ENCODE peak calls at places on chromosomes 16 and 17, in five cellular contexts. K is upper lobe of right lung, W is mucosa of descending colon, F is psoas muscle, H is SK-N-SH. D is an unnamed sample.

GRCh38 chr16:19680972-19681371 is 37.1 kb downstream of the KNOP1 start:
- DNase-seq in K (no peak), W (no peak), F (peak; percentile 59), H (no peak), D (no peak)

GRCh38 chr17:27756467-27757371 is 43.6 kb downstream of the NOS2 start:
- DNase-seq in K (peak; percentile 65), W (no peak), F (peak; percentile 60), H (peak; percentile 53), D (peak; percentile 49)

GRCh38 chr16:9297437-9298113 is 206.1 kb downstream of the HAPSTR1 start:
- DNase-seq in K (no peak), W (no peak), F (no peak), H (peak; percentile 61), D (peak; percentile 63)

GRCh38 chr16:85192736-85193493 is 80.6 kb upstream of the CIBAR2 start:
- DNase-seq in K (no peak), W (no peak), F (peak; percentile 46), H (peak; percentile 60), D (peak; percentile 63)

GRCh38 chr16:17350212-17350611 is 120.5 kb downstream of the XYLT1 start:
- DNase-seq in K (no peak), W (peak; percentile 39), F (no peak), H (no peak), D (no peak)

GRCh38 chr17:67500261-67500660 is 123.2 kb downstream of the PITPNC1 start:
- DNase-seq in K (no peak), W (no peak), F (no peak), H (no peak), D (peak; percentile 44)

GRCh38 chr17:71032746-71033273 is 863.5 kb downstream of the KCNJ2 start:
- DNase-seq in K (no peak), W (no peak), F (no peak), H (no peak), D (peak; percentile 55)

GRCh38 chr16:80751167-80751566 is 53.2 kb downstream of the CDYL2 start:
- DNase-seq in K (no peak), W (no peak), F (no peak), H (no peak), D (no peak)

GRCh38 chr16:89925596-89926079 is 2.5 kb downstream of the TUBB3 start:
- DNase-seq in K (no peak), W (no peak), F (no peak), H (peak; percentile 57), D (peak; percentile 48)

GRCh38 chr17:61251939-61252865 is 147.4 kb upstream of the TBX2 start:
- DNase-seq in K (peak; percentile 94), W (peak; percentile 88), F (peak; percentile 88), H (peak; percentile 42), D (no peak)

GRCh38 chr16:27722266-27722636 is 172.3 kb downstream of the KATNIP start:
- DNase-seq in K (no peak), W (no peak), F (no peak), H (no peak), D (no peak)

GRCh38 chr16:28866454-28866804 is 2.8 kb downstream of the SH2B1 start:
- DNase-seq in K (no peak), W (no peak), F (no peak), H (no peak), D (no peak)

GRCh38 chr17:45708707-45709290 is 75.3 kb upstream of the CRHR1 start:
- DNase-seq in K (no peak), W (no peak), F (no peak), H (no peak), D (no peak)

GRCh38 chr17:13283606-13284005 is 265.8 kb upstream of the ELAC2 start:
- DNase-seq in K (no peak), W (no peak), F (no peak), H (no peak), D (no peak)

GRCh38 chr17:75508122-75508719 is 7.1 kb downstream of the CASKIN2 start:
- DNase-seq in K (no peak), W (peak; percentile 31), F (no peak), H (no peak), D (no peak)

GRCh38 chr16:61923629-61924028 is 112.6 kb downstream of the CDH8 start:
- DNase-seq in K (no peak), W (no peak), F (no peak), H (no peak), D (no peak)

GRCh38 chr16:74307383-74307782 is 10.8 kb downstream of the PSMD7 start:
- DNase-seq in K (no peak), W (no peak), F (no peak), H (no peak), D (no peak)
- H3K4me1 ChIP-seq in K (no peaks in the 10 kb centered on the region), W (no peaks in the 10 kb centered on the region), F (no peaks in the 10 kb centered on the region), H (no peaks in the 10 kb centered on the region), D (no peaks in the 10 kb centered on the region)

GRCh38 chr16:68564367-68564985 is 25.4 kb downstream of the ZFP90 start:
- DNase-seq in K (no peak), W (no peak), F (no peak), H (no peak), D (no peak)
- H3K9me3 ChIP-seq in K (peaks cover 99% of the 10 kb centered on the region), W (peaks cover 100% of the 10 kb centered on the region), F (peaks cover 95% of the 10 kb centered on the region), H (peaks cover 61% of the 10 kb centered on the region), D (peaks cover 36% of the 10 kb centered on the region)

DNA sequence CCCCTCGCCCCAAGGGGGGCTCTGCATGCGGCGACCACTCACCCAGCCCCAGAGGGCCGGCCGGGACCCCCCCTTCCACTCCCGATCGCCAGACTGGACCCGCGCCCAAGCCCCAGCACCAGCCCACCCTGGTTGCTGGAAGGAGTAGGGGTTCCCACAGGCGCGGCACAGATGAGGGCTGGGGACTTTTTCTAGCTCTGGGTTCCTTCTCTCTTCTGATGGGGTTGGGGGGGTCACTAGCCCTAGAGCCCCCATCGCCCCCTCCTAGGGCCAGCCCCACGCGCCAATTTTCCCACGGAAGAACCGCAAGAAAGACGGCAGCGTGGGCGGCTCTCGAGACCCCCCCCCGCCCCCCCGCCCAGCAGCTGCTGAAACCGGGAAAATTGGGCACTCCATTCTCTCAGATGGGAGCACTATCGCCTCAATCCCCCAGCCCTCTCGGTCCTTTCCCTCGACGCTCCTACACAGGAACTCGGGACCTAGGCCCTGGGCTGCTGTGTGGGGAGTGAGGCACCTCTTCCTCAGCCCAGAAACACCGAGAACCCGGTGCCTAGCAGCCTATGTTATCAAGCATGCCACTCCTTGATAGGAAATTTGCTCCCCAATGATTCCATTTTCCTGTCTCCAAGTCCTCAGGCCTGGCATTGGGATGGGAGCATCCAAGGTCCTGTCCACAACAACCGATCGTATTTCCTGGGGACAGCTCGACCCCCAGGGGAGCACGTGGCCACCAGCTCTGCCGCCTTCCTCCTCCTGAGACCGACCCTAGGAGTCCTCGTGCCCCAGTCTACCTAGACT is 17.1 kb upstream of the CBX8 start:
- DNase-seq in K (no peak), W (no peak), F (no peak), H (peak; percentile 90), D (no peak)
- H3K4me3 ChIP-seq in K (no peak overlapping the region), W (no peak overlapping the region), F (no peak overlapping the region), H (no peak overlapping the region), D (peak overlapping the region; percentile 24)

GRCh38 chr17:40558300-40558584 is 7.0 kb downstream of the CCR7 start:
- DNase-seq in K (no peak), W (no peak), F (peak; percentile 18), H (no peak), D (no peak)
- H3K4me1 ChIP-seq in K (peaks cover 47% of the 10 kb centered on the region), W (no peaks in the 10 kb centered on the region), F (peaks cover 7% of the 10 kb centered on the region), H (no peaks in the 10 kb centered on the region), D (peaks cover 29% of the 10 kb centered on the region)

GRCh38 chr17:79433396-79433795 is 177.5 kb downstream of the RBFOX3 start:
- DNase-seq in K (no peak), W (no peak), F (no peak), H (no peak), D (no peak)
- H3K9me3 ChIP-seq in K (no peaks in the 10 kb centered on the region), W (no peaks in the 10 kb centered on the region), F (peaks cover 4% of the 10 kb centered on the region), H (no peaks in the 10 kb centered on the region), D (no peaks in the 10 kb centered on the region)

GRCh38 chr17:50058296-50058945 is 2.5 kb downstream of the ITGA3 start:
- DNase-seq in K (no peak), W (peak; percentile 46), F (peak; percentile 37), H (no peak), D (no peak)
- H3K4me3 ChIP-seq in K (peak overlapping the region; percentile 90), W (no peak overlapping the region), F (peak overlapping the region; percentile 76), H (peak overlapping the region; percentile 91), D (no peak overlapping the region)

GRCh38 chr17:3794890-3795757 is 5.9 kb downstream of the ITGAE start:
- DNase-seq in K (no peak), W (no peak), F (no peak), H (no peak), D (no peak)
- H3K4me1 ChIP-seq in K (peaks cover 5% of the 10 kb centered on the region), W (no peaks in the 10 kb centered on the region), F (no peaks in the 10 kb centered on the region), H (no peaks in the 10 kb centered on the region), D (no peaks in the 10 kb centered on the region)

GRCh38 chr16:79267146-79267545 is 333.4 kb downstream of the MAF start:
- DNase-seq in K (no peak), W (no peak), F (no peak), H (no peak), D (no peak)
- H3K9me3 ChIP-seq in K (no peaks in the 10 kb centered on the region), W (no peaks in the 10 kb centered on the region), F (no peaks in the 10 kb centered on the region), H (no peaks in the 10 kb centered on the region), D (no peaks in the 10 kb centered on the region)

DNA sequence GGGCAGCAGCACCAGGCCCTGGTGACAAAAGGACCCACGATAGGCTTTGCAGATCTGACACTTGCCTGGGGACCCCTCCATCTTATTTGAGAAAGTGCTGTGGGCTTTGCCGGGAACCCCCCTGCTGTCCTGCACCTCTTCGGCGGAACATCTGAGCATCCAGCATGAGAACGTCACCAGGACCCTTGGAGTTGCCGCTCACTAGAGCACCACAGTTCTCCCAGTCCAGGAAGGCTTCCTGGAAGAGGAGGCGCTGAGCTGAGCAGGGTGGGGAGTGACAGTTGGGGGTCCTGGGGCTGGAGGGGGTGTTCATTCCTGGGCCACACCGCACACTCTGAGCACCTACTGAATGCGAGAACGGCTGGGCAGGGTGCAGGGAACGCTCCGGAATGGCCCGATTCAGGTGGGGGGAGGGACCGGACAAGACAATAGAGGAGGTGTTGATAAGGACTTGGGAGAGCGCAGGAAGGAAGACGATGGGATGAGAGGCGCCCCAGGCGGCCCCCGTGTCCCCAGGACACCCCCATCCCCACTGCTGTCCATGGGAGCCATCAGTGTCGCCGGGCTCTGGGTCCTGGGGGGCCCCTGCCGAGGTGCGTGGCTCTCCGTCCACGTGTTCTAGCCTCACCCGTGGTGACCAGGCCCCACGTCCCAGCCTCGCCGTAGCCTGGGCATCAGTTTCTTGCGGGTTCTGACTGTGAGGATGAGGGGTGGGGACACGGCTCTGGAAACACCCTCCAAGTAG is 24.8 kb upstream of the CACNA1H start:
- DNase-seq in K (no peak), W (no peak), F (no peak), H (no peak), D (no peak)
- H3K4me3 ChIP-seq in K (no peak overlapping the region), W (no peak overlapping the region), F (no peak overlapping the region), H (no peak overlapping the region), D (no peak overlapping the region)